ENCODE peak calls at places on chromosomes 4 and X, in eight cellular contexts. Z is iPS DF 19.7, V is HFFc6, L is GM12891, F is glomerular endothelial cell, A is pons, D is AG10803, J is left lobe of liver. I is an unnamed sample.

GRCh38 chr4:173527103-173527876 is 2.7 kb downstream of the HAND2 start:
- DNase-seq in Z (no peak), V (no peak), L (no peak), F (no peak), A (no peak), D (peak; percentile 41), J (no peak), I (no peak)

GRCh38 chr4:49036528-49036927 is 50.5 kb downstream of the CWH43 start:
- DNase-seq in Z (no peak), V (no peak), L (no peak), F (no peak), A (no peak), D (no peak), J (no peak), I (no peak)

GRCh38 chr4:156547891-156548290 is 423.7 kb downstream of the PDGFC start:
- DNase-seq in Z (no peak), V (peak; percentile 22), L (no peak), F (no peak), A (no peak), D (no peak), J (no peak), I (no peak)

GRCh38 chr4:8182294-8182693 is 16.8 kb upstream of the SH3TC1 start:
- DNase-seq in Z (no peak), V (no peak), L (no peak), F (no peak), A (no peak), D (no peak), J (no peak), I (no peak)

GRCh38 chr4:122224348-122224747 is 72.2 kb downstream of the BLTP1 start:
- DNase-seq in Z (peak; percentile 15), V (no peak), L (no peak), F (no peak), A (no peak), D (peak; percentile 5), J (no peak), I (no peak)

GRCh38 chr4:39587881-39588280 is 50.8 kb downstream of the SMIM14 start:
- DNase-seq in Z (no peak), V (peak; percentile 65), L (no peak), F (peak; percentile 23), A (no peak), D (peak; percentile 36), J (no peak), I (no peak)

GRCh38 chrX:44785652-44786051 is 58.2 kb upstream of the DUSP21 start:
- DNase-seq in Z (no peak), V (peak; percentile 80), L (no peak), F (no peak), A (no peak), D (peak; percentile 68), J (no peak), I (no peak)

GRCh38 chr4:175961604-175962003 is 104.0 kb upstream of the WDR17 start:
- DNase-seq in Z (no peak), V (no peak), L (no peak), F (no peak), A (no peak), D (no peak), J (no peak), I (no peak)

GRCh38 chr4:184734758-184735157 is 862 bp upstream of the CENPU start:
- DNase-seq in Z (no peak), V (no peak), L (no peak), F (no peak), A (no peak), D (no peak), J (no peak), I (no peak)

GRCh38 chr4:184310171-184310567 is 92.5 kb upstream of the ENPP6 start:
- DNase-seq in Z (no peak), V (no peak), L (no peak), F (no peak), A (no peak), D (no peak), J (no peak), I (no peak)

GRCh38 chr4:172892300-172892699 is 276.3 kb upstream of the GALNT7 start:
- DNase-seq in Z (peak; percentile 23), V (no peak), L (no peak), F (peak; percentile 4), A (no peak), D (no peak), J (no peak), I (no peak)

GRCh38 chrX:1477801-1478458 is 25.2 kb upstream of the ASMTL start:
- DNase-seq in Z (no peak), V (no peak), L (no peak), F (no peak), A (no peak), D (no peak), J (peak; percentile 10), I (no peak)

GRCh38 chrX:39144323-39144722 is 343.1 kb downstream of the MID1IP1 start:
- DNase-seq in Z (no peak), V (no peak), L (no peak), F (no peak), A (no peak), D (no peak), J (no peak), I (no peak)

GRCh38 chrX:105527759-105528158 is 294.6 kb upstream of the NRK start:
- DNase-seq in Z (no peak), V (peak; percentile 15), L (no peak), F (no peak), A (no peak), D (no peak), J (no peak), I (no peak)

GRCh38 chr4:23022032-23022431 is 329.3 kb downstream of the GBA3 start:
- DNase-seq in Z (no peak), V (peak; percentile 4), L (no peak), F (no peak), A (no peak), D (peak; percentile 98), J (no peak), I (no peak)

GRCh38 chrX:6313356-6313755 is 84.7 kb upstream of the NLGN4X start:
- DNase-seq in Z (no peak), V (no peak), L (no peak), F (no peak), A (no peak), D (no peak), J (no peak), I (no peak)

GRCh38 chrX:100353326-100353725 is 56.7 kb downstream of the PCDH19 start:
- DNase-seq in Z (no peak), V (no peak), L (no peak), F (no peak), A (no peak), D (no peak), J (no peak), I (no peak)

GRCh38 chr4:55553442-55553841 is 6.7 kb upstream of the CLOCK start:
- DNase-seq in Z (no peak), V (no peak), L (no peak), F (no peak), A (no peak), D (peak; percentile 79), J (peak; percentile 46), I (no peak)

GRCh38 chr4:1777822-1778641 is 15.1 kb upstream of the FGFR3 start:
- DNase-seq in Z (no peak), V (peak; percentile 56), L (no peak), F (no peak), A (peak; percentile 42), D (peak; percentile 27), J (no peak), I (peak; percentile 74)

GRCh38 chr4:24856586-24856985 is 56.3 kb downstream of the CCDC149 start:
- DNase-seq in Z (no peak), V (peak; percentile 40), L (peak; percentile 41), F (no peak), A (no peak), D (peak; percentile 38), J (no peak), I (no peak)

GRCh38 chr4:118281611-118282442 is 71.0 kb downstream of the PRSS12 start:
- DNase-seq in Z (no peak), V (peak; percentile 77), L (no peak), F (no peak), A (no peak), D (peak; percentile 58), J (no peak), I (no peak)

GRCh38 chr4:89645512-89645911 is 191.4 kb downstream of the SNCA start:
- DNase-seq in Z (no peak), V (no peak), L (no peak), F (no peak), A (no peak), D (no peak), J (no peak), I (no peak)

GRCh38 chr4:123559955-123560669 is 163.5 kb downstream of the SPRY1 start:
- DNase-seq in Z (no peak), V (peak; percentile 16), L (no peak), F (no peak), A (no peak), D (peak; percentile 29), J (no peak), I (no peak)

GRCh38 chr4:53734584-53735363 is 143.5 kb upstream of the LNX1 start:
- DNase-seq in Z (no peak), V (peak; percentile 69), L (no peak), F (peak; percentile 14), A (no peak), D (peak; percentile 73), J (no peak), I (no peak)